ENCODE peak calls at places on chromosomes 11 and 22, in ten cellular contexts. A is ELR; M is substantia nigra; R is coronary artery; D is DMS153; U is HAP-1; T is NK-92 treated with Interleukin-12 subunit alpha and Interleukin-12 subunit beta, amount 100 ng/mL, for 24 hours; J is nephron progenitor cell; X is activated T-helper 1 cell treated with anti-CD3 and anti-CD28 coated beads, Interleukin-2, amount 50 U/mL, for 16 hours; K is astrocyte of the cerebellum. Z is an unnamed sample.

GRCh38 chr22:18070556-18071306 is 7.1 kb upstream of the PEX26 start:
- DNase-seq in J (no peak), R (no peak), K (no peak), X (no peak), D (peak), M (no peak), A (no peak), T (no peak), U (peak), Z (no peak)

GRCh38 chr11:134001596-134001995 is 44.8 kb upstream of the IGSF9B start:
- DNase-seq in R (no peak), M (no peak), K (no peak), U (no peak), A (no peak), J (no peak), T (no peak), X (no peak), D (no peak), Z (no peak)

GRCh38 chr11:126194121-126194543 is 17.3 kb downstream of the RPUSD4 start:
- DNase-seq in J (peak), D (peak), M (no peak), A (peak), U (peak), X (no peak), K (peak), T (no peak), R (no peak), Z (peak)

GRCh38 chr22:41191467-41191866 is 13.6 kb upstream of the L3MBTL2 start:
- DNase-seq in R (no peak), M (no peak), J (no peak), K (no peak), U (no peak), D (no peak), T (no peak), X (no peak), A (no peak), Z (peak)

GRCh38 chr22:29343313-29343805 is 27.9 kb upstream of the RASL10A start:
- DNase-seq in M (no peak), K (peak), J (peak), T (no peak), R (no peak), U (no peak), X (no peak), A (peak), D (no peak), Z (peak)

GRCh38 chr11:92376146-92376599 is 151.6 kb downstream of the FAT3 start:
- DNase-seq in T (no peak), U (no peak), A (no peak), M (no peak), R (no peak), J (no peak), D (no peak), K (peak), X (no peak), Z (no peak)

GRCh38 chr22:27088026-27088425 is 430.6 kb downstream of the MIAT start:
- DNase-seq in T (no peak), A (no peak), D (no peak), U (no peak), K (peak), J (no peak), X (no peak), M (no peak), R (no peak), Z (no peak)

GRCh38 chr11:130178441-130178971 is 18.9 kb downstream of the ST14 start:
- DNase-seq in R (no peak), T (no peak), D (no peak), K (no peak), M (no peak), A (no peak), J (no peak), X (no peak), U (no peak), Z (no peak)

GRCh38 chr22:50542416-50542927 is 3.2 kb upstream of the KLHDC7B start:
- DNase-seq in J (no peak), U (no peak), R (no peak), M (no peak), A (peak), T (no peak), X (no peak), K (no peak), D (no peak), Z (no peak)

GRCh38 chr11:534592-535518 is 521 bp downstream of the HRAS start:
- DNase-seq in K (no peak), A (no peak), R (no peak), M (no peak), X (no peak), U (peak), T (no peak), D (peak), J (no peak), Z (peak)

GRCh38 chr11:30585892-30586250 is 282 bp downstream of the MPPED2 start:
- DNase-seq in K (no peak), U (peak), M (no peak), A (no peak), T (no peak), D (no peak), J (peak), X (no peak), R (no peak), Z (peak)

GRCh38 chr11:65262775-65263174 is 1.0 kb downstream of the POLA2 start:
- DNase-seq in D (no peak), M (no peak), U (no peak), R (no peak), J (no peak), K (no peak), X (no peak), A (peak), T (no peak), Z (no peak)

GRCh38 chr11:12005476-12005875 is 3.0 kb downstream of the DKK3 start:
- DNase-seq in T (no peak), U (no peak), M (no peak), R (no peak), D (no peak), A (peak), J (no peak), K (no peak), X (no peak), Z (no peak)

GRCh38 chr11:12003329-12003728 is 5.1 kb downstream of the DKK3 start:
- DNase-seq in U (no peak), D (no peak), X (no peak), J (no peak), M (no peak), K (no peak), T (no peak), R (peak), A (no peak), Z (no peak)

GRCh38 chr11:1770061-1770460 is 6.3 kb upstream of the CTSD start:
- DNase-seq in J (no peak), U (peak), D (no peak), M (no peak), K (no peak), T (no peak), R (no peak), X (no peak), A (no peak), Z (peak)